ENCODE peak calls at places on chromosomes 5 and 9, in five cellular contexts. K, N, Q, L and B are unnamed samples.
A peak's percentile ranks its signal among the peaks of the same experiment; 100 is the strongest.

GRCh38 chr9:109586993-109587392 is 88.9 kb upstream of the PTPN3 start:
- DNase-seq in Q (no peak), K (no peak), L (no peak), N (no peak), B (peak; percentile 74)

GRCh38 chr9:133117271-133118178 is 3.5 kb downstream of the RALGDS start:
- DNase-seq in Q (peak; percentile 80), L (no peak), K (no peak), N (no peak), B (no peak)

GRCh38 chr5:113215401-113216060 is 219.3 kb downstream of the TSSK1B start:
- DNase-seq in Q (no peak), L (no peak), N (no peak), K (no peak), B (peak; percentile 79)

GRCh38 chr5:109413463-109413862 is 3.7 kb upstream of the PJA2 start:
- DNase-seq in L (no peak), Q (peak; percentile 49), N (no peak), K (peak; percentile 28), B (no peak)

GRCh38 chr9:91954841-91955471 is 4.9 kb upstream of the ROR2 start:
- DNase-seq in N (no peak), K (peak; percentile 45), Q (peak; percentile 48), L (peak; percentile 67), B (no peak)

GRCh38 chr9:135811796-135812195 is 95.5 kb downstream of the CAMSAP1 start:
- DNase-seq in N (no peak), L (no peak), Q (no peak), K (no peak), B (no peak)

GRCh38 chr5:32261198-32261597 is 51.5 kb downstream of the MTMR12 start:
- DNase-seq in K (peak; percentile 53), Q (no peak), N (no peak), L (no peak), B (no peak)

GRCh38 chr5:137633896-137634295 is 102.0 kb downstream of the KLHL3 start:
- DNase-seq in Q (no peak), K (no peak), N (no peak), L (no peak), B (peak; percentile 87)